ENCODE peak calls at places on chromosomes 12 and 14, in four cellular contexts. P is AG04449, G is HFFc6, L is mesothelial cell of epicardium. D is an unnamed sample.

GRCh38 chr12:56874821-56875220 is 59.4 kb downstream of the SDR9C7 start:
- DNase-seq in P (no peak), G (no peak), L (no peak), D (no peak)

GRCh38 chr12:86748874-86749273 is 492.7 kb upstream of the MGAT4C start:
- DNase-seq in P (no peak), G (no peak), L (no peak), D (no peak)

GRCh38 chr14:104783484-104784217 is 11.9 kb downstream of the AKT1 start:
- DNase-seq in P (no peak), G (no peak), L (no peak), D (no peak)

GRCh38 chr14:92718659-92719058 is 29.8 kb downstream of the LGMN start:
- DNase-seq in P (no peak), G (no peak), L (no peak), D (no peak)

GRCh38 chr12:9064815-9065606 is 50.7 kb downstream of the A2M start:
- DNase-seq in P (no peak), G (no peak), L (peak; percentile 70), D (peak; percentile 28)

GRCh38 chr14:89176090-89176757 is 240.8 kb downstream of the FOXN3 start:
- DNase-seq in P (no peak), G (no peak), L (no peak), D (no peak)

GRCh38 chr12:91663331-91663998 is 480.8 kb upstream of the DCN start:
- DNase-seq in P (no peak), G (no peak), L (no peak), D (no peak)

GRCh38 chr14:97251423-97252155 is 454.4 kb downstream of the VRK1 start:
- DNase-seq in P (no peak), G (no peak), L (no peak), D (no peak)

GRCh38 chr14:94863366-94863765 is 93.5 kb upstream of the GSC start:
- DNase-seq in P (no peak), G (no peak), L (no peak), D (no peak)

GRCh38 chr12:108842364-108842763 is 15.0 kb downstream of the SSH1 start:
- DNase-seq in P (no peak), G (no peak), L (no peak), D (no peak)

GRCh38 chr12:93913845-93914244 is 234.5 kb upstream of the PLXNC1 start:
- DNase-seq in P (peak; percentile 61), G (peak; percentile 84), L (no peak), D (no peak)

GRCh38 chr12:120231316-120232011 is 30.6 kb upstream of the RPLP0 start:
- DNase-seq in P (peak; percentile 67), G (peak; percentile 97), L (no peak), D (no peak)

GRCh38 chr12:128729628-128730121 is 94.1 kb downstream of the SLC15A4 start:
- DNase-seq in P (no peak), G (no peak), L (no peak), D (no peak)

GRCh38 chr12:51377099-51377984 is 13.9 kb downstream of the GALNT6 start:
- DNase-seq in P (no peak), G (no peak), L (no peak), D (no peak)

GRCh38 chr12:51374346-51374745 is 16.9 kb downstream of the GALNT6 start:
- DNase-seq in P (no peak), G (no peak), L (no peak), D (no peak)

GRCh38 chr12:51372021-51372420 is 19.2 kb downstream of the GALNT6 start:
- DNase-seq in P (no peak), G (no peak), L (no peak), D (no peak)

GRCh38 chr12:51373222-51373621 is 18.0 kb downstream of the GALNT6 start:
- DNase-seq in P (no peak), G (no peak), L (no peak), D (no peak)

GRCh38 chr12:51374856-51375255 is 16.4 kb downstream of the GALNT6 start:
- DNase-seq in P (no peak), G (no peak), L (no peak), D (no peak)
- TF ChIP-seq CTCF in P (no peak), G (no peak), L (no peak), D (no peak)

DNA sequence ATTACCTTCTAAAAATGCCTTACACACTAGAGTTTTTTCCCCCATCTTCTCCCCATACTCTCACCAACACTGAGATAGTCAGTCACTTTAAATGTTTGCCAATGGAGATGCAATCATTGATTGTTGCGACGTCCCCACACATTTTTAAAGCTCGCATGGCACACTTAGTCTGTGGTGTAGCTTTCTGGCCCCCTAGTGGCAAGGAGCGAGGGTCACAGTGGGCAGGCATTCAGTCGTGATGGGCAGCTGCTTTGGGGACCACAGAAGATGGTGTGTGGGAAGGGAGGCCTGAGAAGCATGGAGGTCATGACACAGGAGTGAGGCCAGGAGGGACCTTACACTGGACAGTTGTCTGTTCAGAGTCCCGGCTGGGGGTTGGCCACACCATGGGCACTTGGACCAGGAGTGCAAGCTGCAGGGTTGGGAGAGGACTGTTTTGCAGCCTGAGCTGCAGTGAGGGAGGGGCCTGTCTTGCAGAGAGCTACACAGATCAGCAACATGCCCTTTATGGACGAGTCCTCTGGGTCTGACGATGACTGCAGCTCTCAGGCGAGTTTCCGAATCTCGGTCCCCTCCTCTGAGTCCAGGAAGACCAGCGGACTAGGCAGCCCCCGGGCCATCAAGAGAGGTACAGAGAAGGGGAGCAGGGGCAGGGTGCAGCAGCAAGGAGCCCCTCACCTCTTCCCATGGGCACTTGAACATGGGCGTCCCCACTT is 28.6 kb downstream of the PIGH start:
- DNase-seq in P (no peak), G (peak; percentile 41), L (peak; percentile 68), D (peak; percentile 55)
- TF ChIP-seq CTCF in P (peak; percentile 92), G (peak; percentile 92), L (peak; percentile 80), D (no peak)

GRCh38 chr14:48553443-48553842 is 878.0 kb upstream of the MDGA2 start:
- DNase-seq in P (no peak), G (no peak), L (no peak), D (no peak)
- TF ChIP-seq CTCF in P (no peak), G (no peak), L (no peak), D (no peak)

GRCh38 chr12:59780605-59781135 is 184.8 kb downstream of the SLC16A7 start:
- DNase-seq in P (no peak), G (peak; percentile 22), L (no peak), D (no peak)
- TF ChIP-seq CTCF in P (peak; percentile 20), G (peak; percentile 73), L (no peak), D (no peak)

DNA sequence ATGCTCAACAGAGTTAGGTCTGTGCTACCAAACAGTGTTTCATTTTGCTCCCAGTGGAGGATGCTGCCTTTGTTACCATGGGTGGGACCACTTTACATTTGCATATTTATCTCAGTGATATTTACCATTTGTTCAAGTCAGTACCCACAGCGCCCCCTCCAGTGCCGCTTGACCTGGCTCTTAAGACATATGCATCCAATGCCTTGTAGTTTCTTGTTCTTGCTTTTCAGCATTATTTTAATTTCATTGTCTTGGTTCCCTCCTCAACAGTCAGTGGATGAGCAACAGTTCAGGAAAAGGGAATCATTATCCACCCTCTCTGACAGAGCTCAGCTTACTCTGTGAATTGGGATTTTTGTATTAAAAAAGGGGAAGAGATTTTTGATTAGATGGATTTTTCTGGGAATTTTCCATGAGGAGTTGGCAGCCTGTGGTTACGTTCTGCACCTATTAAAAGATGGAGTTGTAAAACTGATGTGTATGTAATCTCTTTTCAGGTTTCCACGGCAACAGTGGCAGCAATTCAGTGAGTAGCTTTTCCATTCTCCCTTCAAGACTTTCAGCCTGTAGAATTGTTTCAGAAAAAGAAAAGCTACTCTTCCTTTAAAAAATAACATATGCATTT is 240.5 kb upstream of the DAAM1 start:
- DNase-seq in P (no peak), G (no peak), L (no peak), D (no peak)
- TF ChIP-seq CTCF in P (no peak), G (peak; percentile 34), L (no peak), D (no peak)